ENCODE peak calls at places on chromosomes 5 and 9, in six cellular contexts. P is sigmoid colon, W is HCT116, C is transverse colon, M is tibial nerve, V is uterus. Q is an unnamed sample. For H3K36me3, the result is how much of the 10 kb centered on the place peaks cover.

GRCh38 chr9:2093920-2094597 is 78.9 kb downstream of the SMARCA2 start:
- DNase-seq in C (no peak), W (no peak), V (no peak), M (no peak), P (no peak), Q (no peak)

GRCh38 chr5:67301285-67301904 is 104.8 kb upstream of the CD180 start:
- DNase-seq in W (no peak), M (peak), P (peak), V (peak), C (peak), Q (peak)

GRCh38 chr9:70257991-70258691 is 637 bp upstream of the SMC5 start:
- DNase-seq in V (peak), C (peak), P (peak), W (peak), M (peak), Q (peak)

GRCh38 chr5:143495124-143495523 is 91.6 kb upstream of the NR3C1 start:
- DNase-seq in V (no peak), M (no peak), C (no peak), W (no peak), P (no peak), Q (no peak)

GRCh38 chr5:169576181-169576598 is 7.4 kb upstream of the SPDL1 start:
- DNase-seq in V (peak), C (no peak), W (no peak), P (peak), M (no peak), Q (peak)

GRCh38 chr5:1765141-1765879 is 34.3 kb downstream of the MRPL36 start:
- DNase-seq in M (no peak), W (no peak), C (peak), P (peak), V (no peak), Q (no peak)

GRCh38 chr5:64147849-64148441 is 17.7 kb upstream of the RNF180 start:
- DNase-seq in P (peak), M (peak), W (peak), V (peak), C (peak), Q (peak)

GRCh38 chr9:118829334-118829733 is 539.9 kb downstream of the BRINP1 start:
- DNase-seq in W (no peak), M (no peak), P (no peak), V (no peak), C (no peak), Q (no peak)

GRCh38 chr5:161382702-161383101 is 163.8 kb downstream of the GABRB2 start:
- DNase-seq in V (no peak), M (no peak), W (no peak), P (no peak), C (no peak), Q (no peak)

GRCh38 chr5:139807647-139808030 is 12.0 kb downstream of the PSD2 start:
- DNase-seq in M (no peak), W (no peak), V (no peak), P (no peak), C (no peak), Q (no peak)

GRCh38 chr5:14893351-14893750 is 21.8 kb upstream of the ANKH start:
- DNase-seq in W (no peak), C (no peak), M (no peak), P (no peak), V (no peak), Q (no peak)

GRCh38 chr5:173688708-173689107 is 72.3 kb upstream of the BOD1 start:
- DNase-seq in M (no peak), W (no peak), P (no peak), V (no peak), C (no peak), Q (peak)

GRCh38 chr9:88418715-88419540 is 30.7 kb downstream of the SPIN1 start:
- DNase-seq in V (no peak), P (no peak), M (no peak), W (no peak), C (no peak), Q (no peak)

GRCh38 chr5:172642046-172642409 is 965 bp downstream of the NEURL1B start:
- DNase-seq in M (no peak), W (no peak), V (no peak), C (no peak), P (no peak), Q (no peak)

GRCh38 chr9:134942421-134943119 is 24.9 kb upstream of the FCN1 start:
- DNase-seq in W (no peak), P (no peak), V (peak), C (no peak), M (no peak), Q (no peak)

GRCh38 chr9:90839183-90839582 is 37.6 kb downstream of the SYK start:
- DNase-seq in V (no peak), C (no peak), W (no peak), P (no peak), M (no peak), Q (no peak)

GRCh38 chr5:163809480-163809879 is 304.1 kb downstream of the MAT2B start:
- DNase-seq in M (no peak), W (no peak), P (no peak), V (no peak), C (no peak), Q (no peak)

GRCh38 chr9:135813671-135814290 is 93.6 kb downstream of the CAMSAP1 start:
- DNase-seq in C (no peak), M (no peak), W (no peak), V (no peak), P (no peak), Q (no peak)

GRCh38 chr9:21316032-21316842 is 11.1 kb upstream of the IFNA5 start:
- DNase-seq in W (no peak), V (no peak), M (no peak), P (no peak), C (no peak), Q (no peak)

GRCh38 chr9:70046274-70047070 is 2.8 kb downstream of the MAMDC2 start:
- DNase-seq in M (no peak), V (peak), C (no peak), P (peak), W (no peak), Q (no peak)

GRCh38 chr9:37198831-37199230 is 78.5 kb downstream of the ZCCHC7 start:
- DNase-seq in V (no peak), C (no peak), W (no peak), M (no peak), P (no peak), Q (no peak)

GRCh38 chr9:37201581-37201980 is 81.2 kb downstream of the ZCCHC7 start:
- DNase-seq in W (no peak), P (no peak), C (no peak), V (no peak), M (no peak), Q (no peak)

GRCh38 chr9:37197158-37198033 is 77.0 kb downstream of the ZCCHC7 start:
- DNase-seq in P (no peak), V (no peak), W (no peak), C (no peak), M (no peak), Q (no peak)

GRCh38 chr9:37200572-37201005 is 80.2 kb downstream of the ZCCHC7 start:
- DNase-seq in C (no peak), M (no peak), V (no peak), W (no peak), P (no peak), Q (no peak)

GRCh38 chr9:37198034-37198718 is 77.8 kb downstream of the ZCCHC7 start:
- DNase-seq in V (no peak), C (no peak), P (no peak), W (no peak), M (no peak), Q (no peak)
- H3K27ac ChIP-seq in V (no peak), C (no peak), P (no peak), W (no peak), M (no peak), Q (no peak)

GRCh38 chr9:115117999-115118470 is at the start of gene TNC:
- DNase-seq in M (peak), V (peak), W (no peak), C (peak), P (peak), Q (peak)
- TF ChIP-seq POLR2A in M (no peak), V (peak), W (no peak), C (peak), P (peak), Q (no peak)

GRCh38 chr5:179867079-179867465 is 8.5 kb upstream of the MRNIP start:
- DNase-seq in W (no peak), C (no peak), P (peak), V (no peak), M (no peak), Q (no peak)

GRCh38 chr5:179864686-179865085 is 6.1 kb upstream of the MRNIP start:
- DNase-seq in P (peak), M (no peak), C (no peak), W (no peak), V (no peak), Q (no peak)

GRCh38 chr5:179865471-179866240 is 7.0 kb upstream of the MRNIP start:
- DNase-seq in W (no peak), C (no peak), V (no peak), M (no peak), P (peak), Q (no peak)

GRCh38 chr5:179867476-179867875 is 8.9 kb upstream of the MRNIP start:
- DNase-seq in V (no peak), C (no peak), W (no peak), M (no peak), P (peak), Q (no peak)

GRCh38 chr5:179866241-179867078 is 7.8 kb upstream of the MRNIP start:
- DNase-seq in P (peak), W (no peak), V (no peak), C (no peak), M (no peak), Q (no peak)
- H3K36me3 ChIP-seq in P (under half), W (under half), V (under half), C (under half), M (under half), Q (under half)

GRCh38 chr9:128148509-128149000 is 698 bp upstream of the LCN2 start:
- DNase-seq in P (no peak), V (no peak), W (no peak), M (no peak), C (no peak), Q (no peak)
- H3K27ac ChIP-seq in P (no peak), V (no peak), W (peak), M (no peak), C (peak), Q (peak)